ENCODE peak calls at places on chromosomes 12 and 14, in five cellular contexts. O, I, S, M and F are unnamed samples.

GRCh38 chr14:61025239-61026223 is 44.5 kb downstream of the SLC38A6 start:
- DNase-seq in M (peak; percentile 83), O (no peak), S (peak; percentile 16), I (peak; percentile 87), F (peak; percentile 92)

GRCh38 chr14:69501362-69501964 is 16.9 kb downstream of the PLEKHD1 start:
- DNase-seq in I (peak; percentile 17), O (no peak), M (no peak), S (no peak), F (no peak)

GRCh38 chr12:127383281-127383680 is 883.7 kb upstream of the TMEM132C start:
- DNase-seq in S (no peak), M (no peak), I (no peak), O (no peak), F (no peak)

GRCh38 chr12:3671330-3672112 is 81.4 kb downstream of the CRACR2A start:
- DNase-seq in O (no peak), S (no peak), I (no peak), M (no peak), F (no peak)

GRCh38 chr12:52807544-52808470 is 6.1 kb downstream of the KRT4 start:
- DNase-seq in O (no peak), S (no peak), M (no peak), I (no peak), F (no peak)

GRCh38 chr12:50102648-50103309 is 1.0 kb upstream of the GPD1 start:
- DNase-seq in S (no peak), I (no peak), M (no peak), O (no peak), F (no peak)

GRCh38 chr12:68400231-68400829 is 68.2 kb upstream of the MDM1 start:
- DNase-seq in O (no peak), I (no peak), M (peak; percentile 75), S (no peak), F (peak; percentile 64)

GRCh38 chr14:64506751-64507150 is 2.2 kb downstream of the ZBTB1 start:
- DNase-seq in S (no peak), O (no peak), I (no peak), M (no peak), F (no peak)

GRCh38 chr12:132084681-132085635 is 59.2 kb downstream of the DDX51 start:
- DNase-seq in I (peak; percentile 84), S (peak; percentile 20), O (peak; percentile 21), M (peak; percentile 65), F (peak; percentile 45)

GRCh38 chr12:28164644-28165313 is 25.5 kb upstream of the CCDC91 start:
- DNase-seq in S (no peak), O (no peak), M (no peak), I (no peak), F (no peak)

GRCh38 chr12:4275869-4276253 is 2.3 kb downstream of the CCND2 start:
- DNase-seq in S (no peak), I (no peak), O (no peak), M (peak; percentile 34), F (no peak)

GRCh38 chr14:89624500-89625156 is 207.6 kb upstream of the FOXN3 start:
- DNase-seq in M (no peak), S (no peak), I (no peak), O (no peak), F (peak; percentile 54)

GRCh38 chr12:113130457-113131135 is 5.0 kb downstream of the RASAL1 start:
- DNase-seq in M (peak; percentile 79), S (no peak), I (peak; percentile 20), O (no peak), F (peak; percentile 26)

GRCh38 chr12:34406996-34407300 is 384.7 kb downstream of the ALG10 start:
- DNase-seq in O (no peak), M (no peak), S (no peak), I (no peak), F (no peak)

GRCh38 chr14:56812364-56813103 is 2.3 kb upstream of the OTX2 start:
- DNase-seq in I (no peak), M (no peak), O (no peak), S (no peak), F (no peak)

GRCh38 chr12:49582201-49582600 is 14.3 kb upstream of the MCRS1 start:
- DNase-seq in O (no peak), I (no peak), S (no peak), M (no peak), F (no peak)

GRCh38 chr12:93453633-93454032 is 11.9 kb upstream of the UBE2N start:
- DNase-seq in O (no peak), M (no peak), S (no peak), I (peak; percentile 32), F (no peak)

GRCh38 chr14:22520235-22520634 is 68.8 kb downstream of the DAD1 start:
- DNase-seq in O (no peak), S (no peak), M (no peak), I (peak; percentile 42), F (no peak)

GRCh38 chr14:103512701-103513611 is 9.7 kb downstream of the CKB start:
- DNase-seq in S (no peak), O (no peak), I (peak; percentile 93), M (peak; percentile 86), F (peak; percentile 34)

GRCh38 chr14:73269729-73270651 is 32.7 kb downstream of the PAPLN start:
- DNase-seq in M (no peak), I (peak; percentile 60), S (no peak), O (no peak), F (peak; percentile 32)

GRCh38 chr12:112875608-112876007 is 31.2 kb upstream of the OAS1 start:
- DNase-seq in M (no peak), O (no peak), I (no peak), S (no peak), F (no peak)

GRCh38 chr14:65791551-65791981 is 379.0 kb downstream of the FUT8 start:
- DNase-seq in S (no peak), O (no peak), I (peak; percentile 50), M (no peak), F (no peak)

GRCh38 chr14:33855672-33856071 is 95.2 kb downstream of the EGLN3 start:
- DNase-seq in M (no peak), S (no peak), O (no peak), I (no peak), F (no peak)

GRCh38 chr12:238116-238515 is 24.2 kb upstream of the SLC6A12 start:
- DNase-seq in M (no peak), S (no peak), I (no peak), O (no peak), F (no peak)

GRCh38 chr14:55802986-55803431 is 223.0 kb downstream of the KTN1 start:
- DNase-seq in I (peak; percentile 51), O (no peak), S (no peak), M (no peak), F (no peak)

GRCh38 chr12:122872815-122873361 is 23.0 kb downstream of the VPS37B start:
- DNase-seq in S (no peak), O (no peak), I (no peak), M (peak; percentile 79), F (peak; percentile 39)

GRCh38 chr12:402127-402456 is 648 bp downstream of the CCDC77 start:
- DNase-seq in M (no peak), S (no peak), O (no peak), I (peak; percentile 67), F (no peak)

GRCh38 chr14:49050836-49051235 is 535.3 kb downstream of the RPS29 start:
- DNase-seq in S (no peak), I (no peak), M (no peak), O (no peak), F (no peak)

GRCh38 chr12:9760699-9761406 is at the start of gene CD69:
- DNase-seq in M (peak; percentile 31), I (no peak), O (peak; percentile 51), S (peak; percentile 64), F (no peak)

GRCh38 chr12:19757317-19757877 is 318.1 kb downstream of the AEBP2 start:
- DNase-seq in S (no peak), M (peak; percentile 67), I (peak; percentile 55), O (no peak), F (peak; percentile 84)

GRCh38 chr12:124379379-124379937 is 84.6 kb downstream of the RFLNA start:
- DNase-seq in I (peak; percentile 73), O (no peak), S (no peak), M (no peak), F (no peak)

GRCh38 chr12:85642810-85643209 is 193.4 kb downstream of the RASSF9 start:
- DNase-seq in I (peak; percentile 92), O (no peak), S (no peak), M (no peak), F (no peak)